ENCODE peak calls at places on chromosomes 5 and 9, in eight cellular contexts. One of them, this sample, is unnamed.

GRCh38 chr9:35618325-35618727 is at the start of gene CD72:
- DNase-seq in MM.1S: no peak
- DNase-seq in neural progenitor cell: peak
- DNase-seq in OCI-LY7: peak
- DNase-seq in SK-N-SH: no peak
- DNase-seq in GM23338: no peak
- DNase-seq in HCT116: no peak
- DNase-seq in hepatocyte: no peak
- DNase-seq in this sample: no peak

GRCh38 chr9:6827370-6827949 is 69.7 kb downstream of the KDM4C start:
- DNase-seq in MM.1S: peak
- DNase-seq in neural progenitor cell: peak
- DNase-seq in OCI-LY7: peak
- DNase-seq in SK-N-SH: peak
- DNase-seq in GM23338: peak
- DNase-seq in HCT116: peak
- DNase-seq in hepatocyte: peak
- DNase-seq in this sample: peak

GRCh38 chr9:2138646-2139045 is 123.5 kb downstream of the SMARCA2 start:
- DNase-seq in MM.1S: no peak
- DNase-seq in neural progenitor cell: no peak
- DNase-seq in OCI-LY7: no peak
- DNase-seq in SK-N-SH: no peak
- DNase-seq in GM23338: no peak
- DNase-seq in HCT116: no peak
- DNase-seq in hepatocyte: no peak
- DNase-seq in this sample: no peak

GRCh38 chr9:100063185-100063584 is 35.6 kb downstream of the ERP44 start:
- DNase-seq in MM.1S: no peak
- DNase-seq in neural progenitor cell: no peak
- DNase-seq in OCI-LY7: no peak
- DNase-seq in SK-N-SH: no peak
- DNase-seq in GM23338: peak
- DNase-seq in HCT116: no peak
- DNase-seq in hepatocyte: peak
- DNase-seq in this sample: no peak

GRCh38 chr5:27328480-27328879 is 290.1 kb upstream of the CDH9 start:
- DNase-seq in MM.1S: no peak
- DNase-seq in neural progenitor cell: no peak
- DNase-seq in OCI-LY7: no peak
- DNase-seq in SK-N-SH: no peak
- DNase-seq in GM23338: no peak
- DNase-seq in HCT116: no peak
- DNase-seq in hepatocyte: no peak
- DNase-seq in this sample: peak

GRCh38 chr9:83299556-83299955 is 236.6 kb upstream of the RASEF start:
- DNase-seq in MM.1S: no peak
- DNase-seq in neural progenitor cell: peak
- DNase-seq in OCI-LY7: no peak
- DNase-seq in SK-N-SH: no peak
- DNase-seq in GM23338: no peak
- DNase-seq in HCT116: no peak
- DNase-seq in hepatocyte: peak
- DNase-seq in this sample: peak

GRCh38 chr9:19050637-19051591 is 1.7 kb downstream of the RRAGA start:
- DNase-seq in MM.1S: no peak
- DNase-seq in neural progenitor cell: no peak
- DNase-seq in OCI-LY7: peak
- DNase-seq in SK-N-SH: no peak
- DNase-seq in GM23338: no peak
- DNase-seq in HCT116: no peak
- DNase-seq in hepatocyte: no peak
- DNase-seq in this sample: peak

GRCh38 chr9:22010881-22011625 is 1.9 kb upstream of the CDKN2B start:
- DNase-seq in MM.1S: no peak
- DNase-seq in neural progenitor cell: peak
- DNase-seq in OCI-LY7: peak
- DNase-seq in SK-N-SH: no peak
- DNase-seq in GM23338: peak
- DNase-seq in HCT116: no peak
- DNase-seq in hepatocyte: peak
- DNase-seq in this sample: no peak

GRCh38 chr5:132467292-132467984 is 23.1 kb downstream of the IRF1 start:
- DNase-seq in MM.1S: peak
- DNase-seq in neural progenitor cell: no peak
- DNase-seq in OCI-LY7: peak
- DNase-seq in SK-N-SH: no peak
- DNase-seq in GM23338: no peak
- DNase-seq in HCT116: no peak
- DNase-seq in hepatocyte: no peak
- DNase-seq in this sample: no peak

GRCh38 chr9:120873512-120873911 is 3.5 kb downstream of the PHF19 start:
- DNase-seq in MM.1S: peak
- DNase-seq in neural progenitor cell: no peak
- DNase-seq in OCI-LY7: no peak
- DNase-seq in SK-N-SH: no peak
- DNase-seq in GM23338: peak
- DNase-seq in HCT116: peak
- DNase-seq in hepatocyte: peak
- DNase-seq in this sample: peak

DNA sequence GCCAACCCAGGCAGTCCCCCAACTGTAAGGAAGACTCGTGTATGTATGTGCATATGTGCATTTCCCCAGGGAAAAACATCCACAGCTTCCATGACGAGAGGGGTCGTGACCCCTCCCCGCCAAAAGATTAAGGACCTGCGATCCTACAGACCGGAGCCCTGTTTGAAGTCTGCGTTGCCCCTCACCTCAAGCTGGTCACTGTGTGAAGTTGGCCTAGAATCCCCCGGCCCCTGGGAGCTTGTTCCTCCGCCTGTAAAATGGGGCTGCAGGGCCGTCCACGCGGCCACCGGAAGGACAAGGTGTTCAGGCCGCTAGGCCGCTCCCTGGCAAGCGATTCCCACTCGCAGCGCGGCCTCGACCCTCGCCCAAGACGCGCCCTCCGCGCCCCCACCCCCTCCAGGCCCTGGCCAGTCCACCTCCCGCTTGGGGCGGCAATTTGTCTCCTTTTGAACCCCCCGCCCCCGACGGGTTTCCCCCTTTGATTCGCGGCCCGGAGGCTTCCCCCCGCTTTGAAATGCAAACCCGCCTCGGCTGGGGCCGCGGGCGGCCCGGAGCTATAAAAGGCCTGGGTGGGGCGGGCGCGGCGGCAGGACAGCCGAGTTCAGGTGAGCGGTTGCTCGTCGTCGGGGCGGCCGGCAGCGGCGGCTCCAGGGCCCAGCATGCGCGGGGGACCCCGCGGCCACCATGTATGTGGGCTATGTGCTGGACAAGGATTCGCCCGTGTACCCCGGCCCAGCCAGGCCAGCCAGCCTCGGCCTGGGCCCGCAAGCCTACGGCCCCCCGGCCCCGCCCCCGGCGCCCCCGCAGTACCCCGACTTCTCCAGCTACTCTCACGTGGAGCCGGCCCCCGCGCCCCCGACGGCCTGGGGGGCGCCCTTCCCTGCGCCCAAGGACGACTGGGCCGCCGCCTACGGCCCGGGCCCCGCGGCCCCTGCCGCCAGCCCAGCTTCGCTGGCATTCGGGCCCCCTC is at the start of gene CDX1:
- DNase-seq in MM.1S: no peak
- DNase-seq in neural progenitor cell: no peak
- DNase-seq in OCI-LY7: no peak
- DNase-seq in SK-N-SH: peak
- DNase-seq in GM23338: peak
- DNase-seq in HCT116: no peak
- DNase-seq in hepatocyte: no peak
- DNase-seq in this sample: no peak
- H2AFZ ChIP-seq in MM.1S: no peak
- H2AFZ ChIP-seq in neural progenitor cell: peak
- H2AFZ ChIP-seq in OCI-LY7: no peak
- H2AFZ ChIP-seq in SK-N-SH: no peak
- H2AFZ ChIP-seq in GM23338: no peak
- H2AFZ ChIP-seq in HCT116: no peak
- H2AFZ ChIP-seq in hepatocyte: peak
- H2AFZ ChIP-seq in this sample: no peak

GRCh38 chr9:137455361-137455991 is 3.7 kb downstream of the NSMF start:
- DNase-seq in MM.1S: no peak
- DNase-seq in neural progenitor cell: no peak
- DNase-seq in OCI-LY7: no peak
- DNase-seq in SK-N-SH: no peak
- DNase-seq in GM23338: no peak
- DNase-seq in HCT116: no peak
- DNase-seq in hepatocyte: no peak
- DNase-seq in this sample: no peak

GRCh38 chr9:137454145-137454505 is 5.0 kb downstream of the NSMF start:
- DNase-seq in MM.1S: peak
- DNase-seq in neural progenitor cell: peak
- DNase-seq in OCI-LY7: peak
- DNase-seq in SK-N-SH: peak
- DNase-seq in GM23338: peak
- DNase-seq in HCT116: no peak
- DNase-seq in hepatocyte: no peak
- DNase-seq in this sample: no peak

GRCh38 chr9:137453643-137454081 is 5.5 kb downstream of the NSMF start:
- DNase-seq in MM.1S: peak
- DNase-seq in neural progenitor cell: peak
- DNase-seq in OCI-LY7: peak
- DNase-seq in SK-N-SH: peak
- DNase-seq in GM23338: peak
- DNase-seq in HCT116: no peak
- DNase-seq in hepatocyte: peak
- DNase-seq in this sample: peak

GRCh38 chr9:137456061-137456863 is 2.9 kb downstream of the NSMF start:
- DNase-seq in MM.1S: no peak
- DNase-seq in neural progenitor cell: no peak
- DNase-seq in OCI-LY7: no peak
- DNase-seq in SK-N-SH: no peak
- DNase-seq in GM23338: no peak
- DNase-seq in HCT116: no peak
- DNase-seq in hepatocyte: no peak
- DNase-seq in this sample: no peak

DNA sequence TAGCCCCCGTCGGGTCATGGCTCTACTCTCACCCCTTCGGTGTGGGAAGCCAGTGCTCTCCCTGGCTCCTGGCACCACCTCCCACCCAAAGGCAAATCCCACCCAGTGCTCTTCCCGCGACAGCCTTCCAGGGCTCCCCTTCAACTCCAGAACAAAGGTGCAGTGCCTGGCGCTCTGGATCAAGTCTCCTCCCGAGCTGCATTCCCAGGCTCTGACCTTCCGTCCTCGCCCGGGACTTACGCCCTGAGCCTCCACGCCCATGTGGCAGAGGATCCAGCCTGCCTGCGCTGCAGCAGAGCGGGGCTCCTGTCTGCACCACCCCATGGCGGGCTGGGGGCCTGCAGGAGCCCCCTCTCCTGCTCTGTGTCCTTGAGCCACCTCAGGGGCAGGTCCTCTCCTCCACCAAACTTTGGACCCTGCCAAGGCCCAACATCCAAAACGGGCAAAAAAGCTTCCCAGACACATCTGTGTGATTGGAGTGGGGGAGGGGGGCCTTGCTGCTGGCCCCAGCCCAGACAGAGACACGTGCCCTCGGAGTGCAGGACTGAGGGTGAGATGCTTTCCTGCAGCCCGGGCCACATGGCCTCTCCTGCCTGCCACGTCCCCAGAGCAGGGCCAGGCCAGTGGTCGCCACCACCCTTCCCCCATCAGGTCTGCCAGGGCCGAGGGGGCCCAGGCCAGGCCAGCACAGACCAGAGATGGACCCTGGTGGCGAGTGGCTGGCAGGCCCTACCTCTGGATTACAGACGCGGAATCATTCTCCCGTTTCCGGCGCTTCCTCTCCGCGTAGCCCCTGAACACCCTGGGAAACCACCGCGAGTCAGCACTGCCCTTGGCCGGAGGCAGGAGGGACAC is 4.4 kb downstream of the NSMF start:
- DNase-seq in MM.1S: no peak
- DNase-seq in neural progenitor cell: peak
- DNase-seq in OCI-LY7: no peak
- DNase-seq in SK-N-SH: peak
- DNase-seq in GM23338: peak
- DNase-seq in HCT116: no peak
- DNase-seq in hepatocyte: peak
- DNase-seq in this sample: no peak
- TF ChIP-seq EZH2phosphoT487 in MM.1S: no peak
- TF ChIP-seq EZH2phosphoT487 in neural progenitor cell: no peak
- TF ChIP-seq EZH2phosphoT487 in OCI-LY7: no peak
- TF ChIP-seq EZH2phosphoT487 in SK-N-SH: no peak
- TF ChIP-seq EZH2phosphoT487 in GM23338: no peak
- TF ChIP-seq EZH2phosphoT487 in HCT116: no peak
- TF ChIP-seq EZH2phosphoT487 in hepatocyte: no peak
- TF ChIP-seq EZH2phosphoT487 in this sample: no peak

DNA sequence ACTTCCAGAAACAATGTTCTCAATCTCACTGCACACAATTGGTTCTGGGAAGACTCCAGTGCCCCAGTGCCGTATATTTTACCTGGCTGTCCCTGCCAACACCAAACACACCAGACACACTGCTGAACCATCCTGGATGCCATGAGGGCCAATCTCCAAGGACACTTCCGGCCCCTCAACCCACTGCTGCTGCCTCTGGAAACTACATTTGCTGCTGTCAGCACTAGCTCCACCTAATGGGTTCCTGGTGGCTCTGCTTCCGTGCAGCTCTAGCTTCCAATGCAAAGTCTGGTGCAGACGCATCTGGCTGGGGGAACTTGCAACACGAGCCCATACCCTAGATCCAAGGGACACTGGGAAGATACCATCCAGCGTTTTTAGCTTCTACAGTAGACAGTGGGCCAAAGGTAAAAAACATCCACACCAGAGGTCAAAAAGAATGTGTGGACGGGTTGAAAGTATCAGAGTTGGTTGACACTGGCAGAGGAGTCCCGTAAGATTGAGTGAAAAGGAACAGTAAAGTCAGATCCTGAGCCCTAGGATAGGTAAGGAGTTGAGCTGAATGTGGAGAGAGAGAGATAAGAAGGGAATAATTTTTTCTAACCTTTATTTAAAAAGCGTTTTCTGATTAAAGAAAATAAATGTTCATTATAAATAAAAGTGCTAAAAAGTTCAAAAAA is 99.7 kb upstream of the KIF2A start:
- DNase-seq in MM.1S: no peak
- DNase-seq in neural progenitor cell: peak
- DNase-seq in OCI-LY7: no peak
- DNase-seq in SK-N-SH: peak
- DNase-seq in GM23338: peak
- DNase-seq in HCT116: peak
- DNase-seq in hepatocyte: peak
- DNase-seq in this sample: peak
- TF ChIP-seq CTCF in MM.1S: no peak
- TF ChIP-seq CTCF in neural progenitor cell: peak
- TF ChIP-seq CTCF in OCI-LY7: peak
- TF ChIP-seq CTCF in SK-N-SH: peak
- TF ChIP-seq CTCF in GM23338: peak
- TF ChIP-seq CTCF in HCT116: peak
- TF ChIP-seq CTCF in hepatocyte: peak
- TF ChIP-seq CTCF in this sample: peak

DNA sequence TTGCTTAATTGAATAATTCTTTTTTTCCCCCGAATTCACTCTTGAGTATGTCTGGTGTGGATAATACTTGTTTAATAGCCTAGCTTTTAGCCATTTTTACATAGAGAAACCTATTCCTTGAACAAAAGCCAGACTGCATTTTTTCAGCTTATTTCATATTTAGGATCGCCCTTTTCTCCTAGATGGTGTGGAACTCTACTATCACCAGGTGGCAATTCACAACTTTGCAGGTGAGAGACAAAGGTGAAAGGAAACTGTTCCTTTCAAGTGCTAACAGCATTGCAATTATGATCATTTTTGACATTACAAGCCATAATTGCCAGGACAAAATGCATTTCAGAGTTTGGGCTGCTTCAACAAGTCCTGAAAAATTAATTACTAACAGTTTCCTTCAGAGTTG is 57.4 kb upstream of the SH3GL2 start:
- DNase-seq in MM.1S: no peak
- DNase-seq in neural progenitor cell: no peak
- DNase-seq in OCI-LY7: no peak
- DNase-seq in SK-N-SH: no peak
- DNase-seq in GM23338: peak
- DNase-seq in HCT116: no peak
- DNase-seq in hepatocyte: no peak
- DNase-seq in this sample: no peak
- H2AFZ ChIP-seq in MM.1S: no peak
- H2AFZ ChIP-seq in neural progenitor cell: no peak
- H2AFZ ChIP-seq in OCI-LY7: no peak
- H2AFZ ChIP-seq in SK-N-SH: no peak
- H2AFZ ChIP-seq in GM23338: no peak
- H2AFZ ChIP-seq in HCT116: no peak
- H2AFZ ChIP-seq in hepatocyte: no peak
- H2AFZ ChIP-seq in this sample: no peak